ENCODE peak calls at places on chromosomes 12 and 14, in ten cellular contexts. Q is ascending aorta, L is GM12865, G is gastrocnemius medialis, M is esophagus muscularis mucosa, E is cardiac fibroblast, U is dorsolateral prefrontal cortex, W is foreskin fibroblast, T is brain microvascular endothelial cell, Z is GM13977. C is an unnamed sample.

GRCh38 chr12:71627438-71628002 is 36.1 kb downstream of the ZFC3H1 start:
- DNase-seq in Q (no peak), L (no peak), G (no peak), M (no peak), E (no peak), U (no peak), W (no peak), T (no peak), Z (no peak), C (no peak)

GRCh38 chr12:53696655-53697321 is 20.9 kb upstream of the ATP5MC2 start:
- DNase-seq in Q (no peak), L (no peak), G (no peak), M (no peak), E (no peak), U (no peak), W (no peak), T (no peak), Z (no peak), C (no peak)

GRCh38 chr14:61420326-61420725 is 98.9 kb downstream of the PRKCH start:
- DNase-seq in Q (no peak), L (no peak), G (no peak), M (peak), E (peak), U (no peak), W (no peak), T (peak), Z (no peak), C (peak)

GRCh38 chr14:26773906-26774593 is 176.2 kb upstream of the NOVA1 start:
- DNase-seq in Q (no peak), L (no peak), G (no peak), M (no peak), E (peak), U (no peak), W (no peak), T (no peak), Z (no peak), C (no peak)

GRCh38 chr12:87866602-87867292 is 162.5 kb downstream of the C12orf50 start:
- DNase-seq in Q (no peak), L (peak), G (no peak), M (no peak), E (peak), U (no peak), W (no peak), T (no peak), Z (no peak), C (no peak)

GRCh38 chr14:105069887-105070759 is 4.9 kb upstream of the GPR132 start:
- DNase-seq in Q (no peak), L (peak), G (no peak), M (no peak), E (no peak), U (no peak), W (peak), T (no peak), Z (peak), C (peak)

GRCh38 chr12:130920711-130921381 is 32.9 kb upstream of the ADGRD1 start:
- DNase-seq in Q (no peak), L (no peak), G (peak), M (no peak), E (peak), U (no peak), W (peak), T (peak), Z (no peak), C (no peak)

GRCh38 chr12:119804011-119804641 is 73.0 kb downstream of the CIT start:
- DNase-seq in Q (no peak), L (peak), G (peak), M (no peak), E (peak), U (peak), W (peak), T (peak), Z (no peak), C (peak)

GRCh38 chr14:42523656-42524055 is 917.0 kb downstream of the LRFN5 start:
- DNase-seq in Q (no peak), L (peak), G (no peak), M (no peak), E (no peak), U (no peak), W (no peak), T (no peak), Z (peak), C (no peak)

GRCh38 chr12:66241061-66242043 is 52.3 kb downstream of the IRAK3 start:
- DNase-seq in Q (no peak), L (no peak), G (no peak), M (no peak), E (peak), U (no peak), W (peak), T (peak), Z (no peak), C (no peak)

GRCh38 chr12:122500685-122501488 is at the start of gene ZCCHC8:
- DNase-seq in Q (peak), L (peak), G (peak), M (peak), E (peak), U (peak), W (peak), T (peak), Z (peak), C (peak)

GRCh38 chr12:108816652-108817335 is 40.6 kb downstream of the SSH1 start:
- DNase-seq in Q (no peak), L (no peak), G (peak), M (no peak), E (no peak), U (no peak), W (no peak), T (no peak), Z (no peak), C (no peak)

GRCh38 chr14:89899917-89900680 is 54.4 kb downstream of the EFCAB11 start:
- DNase-seq in Q (no peak), L (peak), G (no peak), M (no peak), E (peak), U (no peak), W (no peak), T (no peak), Z (peak), C (peak)

GRCh38 chr14:66114071-66114470 is 372.1 kb upstream of the CCDC196 start:
- DNase-seq in Q (no peak), L (no peak), G (no peak), M (no peak), E (no peak), U (no peak), W (no peak), T (no peak), Z (no peak), C (no peak)

GRCh38 chr12:124814741-124815613 is 48.7 kb downstream of the SCARB1 start:
- DNase-seq in Q (no peak), L (no peak), G (no peak), M (no peak), E (no peak), U (peak), W (no peak), T (no peak), Z (no peak), C (no peak)

GRCh38 chr14:105385698-105386365 is 12.5 kb upstream of the TEX22 start:
- DNase-seq in Q (no peak), L (no peak), G (no peak), M (no peak), E (no peak), U (no peak), W (no peak), T (no peak), Z (no peak), C (no peak)

GRCh38 chr12:46292754-46293402 is 24.0 kb upstream of the SLC38A1 start:
- DNase-seq in Q (no peak), L (no peak), G (no peak), M (no peak), E (peak), U (no peak), W (no peak), T (no peak), Z (no peak), C (no peak)

GRCh38 chr14:75548544-75548943 is 26.3 kb downstream of the BATF start:
- DNase-seq in Q (no peak), L (no peak), G (no peak), M (no peak), E (peak), U (no peak), W (peak), T (no peak), Z (no peak), C (no peak)

GRCh38 chr12:81296556-81297305 is 218.9 kb downstream of the ACSS3 start:
- DNase-seq in Q (no peak), L (no peak), G (no peak), M (no peak), E (peak), U (no peak), W (peak), T (peak), Z (no peak), C (no peak)

GRCh38 chr12:27644446-27644845 is 51.8 kb upstream of the REP15 start:
- DNase-seq in Q (no peak), L (no peak), G (no peak), M (no peak), E (peak), U (no peak), W (no peak), T (peak), Z (no peak), C (no peak)

GRCh38 chr14:50607181-50607580 is 47.2 kb downstream of the ATL1 start:
- DNase-seq in Q (no peak), L (peak), G (no peak), M (no peak), E (no peak), U (no peak), W (peak), T (no peak), Z (no peak), C (peak)

GRCh38 chr12:80837342-80837978 is 100.3 kb downstream of the LIN7A start:
- DNase-seq in Q (no peak), L (peak), G (no peak), M (no peak), E (peak), U (no peak), W (peak), T (peak), Z (no peak), C (no peak)

GRCh38 chr14:87044807-87045206 is 948.2 kb downstream of the GALC start:
- DNase-seq in Q (no peak), L (no peak), G (no peak), M (no peak), E (no peak), U (no peak), W (no peak), T (no peak), Z (no peak), C (no peak)

GRCh38 chr12:87160848-87161601 is 868.2 kb downstream of the C12orf50 start:
- DNase-seq in Q (no peak), L (no peak), G (no peak), M (no peak), E (no peak), U (no peak), W (no peak), T (no peak), Z (no peak), C (no peak)

GRCh38 chr12:59844775-59845174 is 248.9 kb downstream of the SLC16A7 start:
- DNase-seq in Q (no peak), L (no peak), G (no peak), M (no peak), E (no peak), U (no peak), W (no peak), T (no peak), Z (no peak), C (no peak)

GRCh38 chr14:95875831-95876768 is 532 bp upstream of the TUNAR start:
- DNase-seq in Q (no peak), L (no peak), G (no peak), M (no peak), E (no peak), U (no peak), W (no peak), T (no peak), Z (peak), C (no peak)

GRCh38 chr14:56666716-56667115 is 87.1 kb downstream of the TMEM260 start:
- DNase-seq in Q (no peak), L (no peak), G (no peak), M (peak), E (peak), U (no peak), W (peak), T (peak), Z (no peak), C (no peak)

GRCh38 chr14:95189400-95190162 is 32.3 kb upstream of the DICER1 start:
- DNase-seq in Q (no peak), L (no peak), G (no peak), M (no peak), E (no peak), U (no peak), W (no peak), T (no peak), Z (no peak), C (no peak)

GRCh38 chr12:98351089-98351488 is 164.3 kb upstream of the TMPO start:
- DNase-seq in Q (no peak), L (peak), G (no peak), M (no peak), E (no peak), U (no peak), W (no peak), T (no peak), Z (no peak), C (no peak)

GRCh38 chr14:73720636-73721035 is 6.5 kb upstream of the PNMA1 start:
- DNase-seq in Q (no peak), L (no peak), G (no peak), M (no peak), E (no peak), U (no peak), W (no peak), T (no peak), Z (no peak), C (no peak)

GRCh38 chr12:503111-503761 is 43.5 kb downstream of the B4GALNT3 start:
- DNase-seq in Q (no peak), L (no peak), G (no peak), M (no peak), E (peak), U (no peak), W (no peak), T (no peak), Z (no peak), C (no peak)

GRCh38 chr14:24441904-24442239 is 704 bp downstream of the SDR39U1 start:
- DNase-seq in Q (no peak), L (no peak), G (no peak), M (no peak), E (peak), U (no peak), W (peak), T (no peak), Z (no peak), C (no peak)

GRCh38 chr12:108403952-108404351 is 64.8 kb upstream of the CMKLR1 start:
- DNase-seq in Q (no peak), L (no peak), G (no peak), M (no peak), E (no peak), U (no peak), W (no peak), T (no peak), Z (no peak), C (no peak)

GRCh38 chr12:12804011-12804410 is 9.1 kb upstream of the DDX47 start:
- DNase-seq in Q (no peak), L (peak), G (no peak), M (no peak), E (peak), U (no peak), W (peak), T (no peak), Z (no peak), C (peak)

GRCh38 chr12:56999456-56999855 is 6.9 kb downstream of the ZBTB39 start:
- DNase-seq in Q (no peak), L (no peak), G (no peak), M (no peak), E (no peak), U (no peak), W (no peak), T (no peak), Z (no peak), C (no peak)

GRCh38 chr14:34387974-34388533 is 74.0 kb downstream of the SPTSSA start:
- DNase-seq in Q (no peak), L (no peak), G (no peak), M (no peak), E (no peak), U (no peak), W (no peak), T (no peak), Z (no peak), C (no peak)

DNA sequence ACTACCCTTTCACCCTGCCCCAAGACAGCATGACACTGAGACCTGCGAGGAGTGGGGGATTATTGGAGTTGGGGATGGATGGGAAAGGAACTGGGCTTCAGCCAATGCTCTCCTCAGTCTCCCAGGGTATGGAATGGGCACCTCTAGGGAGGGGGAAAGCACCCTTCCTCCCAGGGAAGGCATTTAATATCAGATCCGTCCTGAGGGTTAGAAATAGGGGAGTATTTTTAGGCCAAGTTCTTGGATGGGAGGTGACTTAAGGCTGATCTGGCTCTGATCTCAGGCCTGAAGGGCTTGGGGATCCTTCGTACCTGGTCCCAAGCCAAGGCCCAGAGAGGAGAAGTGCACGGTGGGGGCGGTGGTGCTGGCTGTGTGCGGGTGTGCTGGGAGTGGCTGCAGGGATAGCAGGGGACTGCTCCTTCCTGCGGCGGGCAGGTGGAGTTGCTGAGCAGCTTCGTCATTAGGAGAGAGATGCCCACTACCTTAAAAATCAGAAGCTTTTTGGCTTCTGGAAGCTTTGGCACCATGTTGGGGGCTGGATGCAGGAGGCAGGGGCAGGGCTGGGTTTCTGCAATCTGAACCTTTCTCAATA is 7.0 kb upstream of the CEBPE start:
- DNase-seq in Q (no peak), L (no peak), G (peak), M (no peak), E (no peak), U (no peak), W (no peak), T (no peak), Z (no peak), C (no peak)
- TF ChIP-seq CTCF in Q (no peak), L (no peak), G (no peak), M (no peak), E (no peak), U (no peak), W (no peak), T (no peak), Z (no peak), C (no peak)

GRCh38 chr12:14554281-14555008 is 13.2 kb downstream of the PLBD1 start:
- DNase-seq in Q (peak), L (no peak), G (peak), M (no peak), E (peak), U (peak), W (no peak), T (peak), Z (no peak), C (no peak)
- TF ChIP-seq CTCF in Q (no peak), L (no peak), G (no peak), M (peak), E (no peak), U (no peak), W (no peak), T (no peak), Z (no peak), C (no peak)

GRCh38 chr12:48813464-48814312 is 4.6 kb upstream of the CACNB3 start:
- DNase-seq in Q (no peak), L (no peak), G (no peak), M (no peak), E (peak), U (no peak), W (no peak), T (no peak), Z (no peak), C (no peak)
- TF ChIP-seq CTCF in Q (no peak), L (no peak), G (no peak), M (no peak), E (no peak), U (no peak), W (no peak), T (peak), Z (no peak), C (no peak)

DNA sequence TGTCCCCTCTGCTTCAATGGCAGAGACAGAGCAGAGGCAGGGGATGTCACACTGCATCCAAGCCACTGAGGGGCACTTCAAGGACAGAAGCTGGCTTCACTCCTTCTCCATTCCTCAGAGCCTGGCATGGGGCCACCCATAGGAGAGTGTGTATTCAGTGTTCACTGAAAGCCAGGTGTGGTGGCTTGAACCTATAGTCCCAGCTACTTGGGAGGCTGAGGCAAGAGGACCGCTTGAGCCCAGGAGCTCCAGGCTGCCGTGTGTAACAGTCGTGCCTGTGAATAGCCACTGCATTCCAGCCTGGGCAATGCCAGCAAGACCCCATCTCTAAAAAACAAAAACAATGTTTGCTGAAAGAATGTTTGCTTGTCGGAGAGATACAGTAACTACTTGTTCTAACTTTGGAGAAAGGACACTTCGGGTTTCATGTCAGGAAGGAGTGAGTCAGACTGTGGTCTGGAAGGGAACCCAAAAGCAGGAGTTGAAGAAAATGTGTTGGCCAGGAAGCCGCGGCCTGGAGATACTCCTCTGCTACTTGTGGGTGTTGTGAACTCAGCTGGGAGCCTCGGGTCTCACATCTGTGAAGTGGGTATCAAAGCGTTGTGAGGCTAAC is 43.4 kb downstream of the ELK3 start:
- DNase-seq in Q (no peak), L (no peak), G (peak), M (peak), E (peak), U (no peak), W (peak), T (peak), Z (no peak), C (peak)
- TF ChIP-seq CTCF in Q (no peak), L (no peak), G (no peak), M (no peak), E (no peak), U (no peak), W (no peak), T (no peak), Z (no peak), C (no peak)

GRCh38 chr14:94143239-94143638 is 13.8 kb upstream of the IFI27L2 start:
- DNase-seq in Q (no peak), L (peak), G (no peak), M (peak), E (no peak), U (no peak), W (no peak), T (no peak), Z (no peak), C (peak)
- TF ChIP-seq CTCF in Q (no peak), L (peak), G (no peak), M (no peak), E (peak), U (no peak), W (peak), T (peak), Z (peak), C (peak)

GRCh38 chr12:64403708-64404469 is at the start of gene XPOT:
- DNase-seq in Q (peak), L (peak), G (peak), M (peak), E (peak), U (peak), W (peak), T (peak), Z (peak), C (peak)
- TF ChIP-seq CTCF in Q (no peak), L (no peak), G (no peak), M (no peak), E (no peak), U (no peak), W (no peak), T (no peak), Z (no peak), C (no peak)

GRCh38 chr12:126890097-126890496 is 1376.9 kb upstream of the TMEM132C start:
- DNase-seq in Q (no peak), L (no peak), G (no peak), M (peak), E (no peak), U (no peak), W (no peak), T (no peak), Z (no peak), C (no peak)
- TF ChIP-seq CTCF in Q (no peak), L (no peak), G (no peak), M (no peak), E (no peak), U (no peak), W (no peak), T (no peak), Z (no peak), C (no peak)

DNA sequence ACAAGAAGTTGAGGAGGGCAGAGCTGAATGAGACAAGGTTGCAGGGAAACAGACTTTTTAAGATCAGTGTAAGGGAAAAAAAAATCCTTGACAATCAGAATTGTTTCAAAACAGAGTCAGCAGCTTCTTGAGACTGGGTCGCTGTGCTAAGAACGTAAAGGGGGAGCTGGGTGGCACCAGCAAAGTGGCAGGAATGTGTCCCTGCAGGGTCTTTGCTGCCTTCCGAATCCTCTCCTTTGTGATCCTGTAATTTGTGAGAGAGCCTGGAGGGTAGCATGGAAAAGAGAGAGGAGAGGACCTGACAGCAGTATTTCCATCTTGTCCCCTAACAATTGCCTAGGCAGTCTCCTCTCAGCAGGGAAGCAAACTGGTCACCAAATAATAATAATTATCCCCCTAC is 472.8 kb downstream of the RGS6 start:
- DNase-seq in Q (no peak), L (no peak), G (no peak), M (no peak), E (no peak), U (no peak), W (no peak), T (no peak), Z (no peak), C (no peak)
- TF ChIP-seq CTCF in Q (no peak), L (no peak), G (no peak), M (no peak), E (no peak), U (no peak), W (no peak), T (no peak), Z (no peak), C (no peak)

C was measured in activated CD8-positive, alpha-beta T cell treated with anti-CD3 and anti-CD28 coated beads for 36 hours.